ENCODE peak calls at places on chromosome 9, in five cellular contexts. V, S, M, G and A are unnamed samples.

GRCh38 chr9:127686461-127687393 is 20.1 kb upstream of the CFAP157 start:
- DNase-seq in V (no peak), S (no peak), M (no peak), G (no peak), A (no peak)

GRCh38 chr9:85118990-85119755 is 449.6 kb downstream of the NTRK2 start:
- DNase-seq in V (no peak), S (no peak), M (no peak), G (no peak), A (no peak)

GRCh38 chr9:94881946-94882345 is 155.4 kb downstream of the AOPEP start:
- DNase-seq in V (no peak), S (no peak), M (no peak), G (no peak), A (no peak)

GRCh38 chr9:134381671-134382505 is 55.6 kb downstream of the RXRA start:
- DNase-seq in V (no peak), S (no peak), M (no peak), G (no peak), A (no peak)

GRCh38 chr9:95645992-95646391 is 129.2 kb upstream of the PTCH1 start:
- DNase-seq in V (no peak), S (no peak), M (no peak), G (no peak), A (no peak)

GRCh38 chr9:135414293-135414692 is 65.3 kb upstream of the PPP1R26 start:
- DNase-seq in V (no peak), S (no peak), M (no peak), G (no peak), A (no peak)

GRCh38 chr9:76927540-76928240 is 21.8 kb upstream of the PRUNE2 start:
- DNase-seq in V (no peak), S (no peak), M (no peak), G (no peak), A (no peak)

GRCh38 chr9:82991684-82992083 is 71.3 kb downstream of the RASEF start:
- DNase-seq in V (no peak), S (no peak), M (no peak), G (no peak), A (no peak)

GRCh38 chr9:136805207-136805740 is 2.5 kb upstream of the RABL6 start:
- DNase-seq in V (no peak), S (no peak), M (no peak), G (no peak), A (no peak)

GRCh38 chr9:107288701-107289100 is 5.6 kb downstream of the RAD23B start:
- DNase-seq in V (no peak), S (no peak), M (no peak), G (no peak), A (no peak)